ENCODE peak calls at places on chromosomes 3 and 15, in ten cellular contexts. P is WERI-Rb-1; N is transverse colon; C is fibroblast of lung; E is PC-9; B is right lobe of liver; I is CD8-positive, alpha-beta T cell; O is neuronal stem cell; A is effector memory CD4-positive, alpha-beta T cell; S is tibial artery. W is an unnamed sample.

GRCh38 chr15:22951031-22951380 is 29.2 kb downstream of the CYFIP1 start:
- DNase-seq in C (no peak), E (no peak), A (no peak), P (no peak), I (no peak), B (no peak), N (no peak), S (no peak), O (no peak), W (no peak)

GRCh38 chr15:89167267-89168176 is 53.9 kb downstream of the RLBP1 start:
- DNase-seq in N (no peak), C (peak), I (no peak), B (no peak), P (no peak), E (peak), O (no peak), S (peak), A (no peak), W (no peak)

GRCh38 chr3:165827883-165828282 is 9.3 kb downstream of the BCHE start:
- DNase-seq in A (no peak), I (no peak), E (no peak), B (no peak), O (no peak), P (no peak), C (no peak), N (no peak), S (no peak), W (no peak)

GRCh38 chr3:58164916-58165821 is 45.6 kb downstream of the DNASE1L3 start:
- DNase-seq in O (peak), A (no peak), E (no peak), N (no peak), S (no peak), B (no peak), I (no peak), P (no peak), C (no peak), W (peak)

GRCh38 chr3:38843898-38844297 is 27.9 kb upstream of the SCN10A start:
- DNase-seq in I (no peak), B (no peak), O (peak), N (no peak), P (no peak), E (no peak), A (no peak), C (peak), S (no peak), W (no peak)

GRCh38 chr3:36904641-36905040 is 40.2 kb downstream of the TRANK1 start:
- DNase-seq in C (peak), O (no peak), P (peak), S (no peak), A (no peak), N (no peak), I (no peak), E (no peak), B (peak), W (no peak)

GRCh38 chr3:56754753-56755365 is 46.9 kb downstream of the ARHGEF3 start:
- DNase-seq in I (peak), A (no peak), C (no peak), B (no peak), N (peak), P (no peak), O (no peak), S (no peak), E (no peak), W (no peak)

GRCh38 chr3:132421832-132422231 is 4.5 kb downstream of the DNAJC13 start:
- DNase-seq in N (no peak), P (no peak), A (no peak), O (no peak), S (no peak), C (peak), B (no peak), I (no peak), E (no peak), W (no peak)

GRCh38 chr3:43794776-43795175 is 104.0 kb downstream of the ABHD5 start:
- DNase-seq in O (no peak), N (no peak), P (no peak), I (no peak), A (no peak), B (no peak), S (no peak), C (peak), E (peak), W (no peak)

GRCh38 chr3:105414841-105415240 is 48.1 kb downstream of the ALCAM start:
- DNase-seq in P (no peak), I (no peak), E (no peak), O (no peak), S (no peak), A (no peak), N (no peak), C (peak), B (no peak), W (no peak)

GRCh38 chr15:42154576-42155355 is 1.7 kb downstream of the PLA2G4F start:
- DNase-seq in A (no peak), O (no peak), N (no peak), I (no peak), E (no peak), B (no peak), C (no peak), P (no peak), S (peak), W (no peak)

GRCh38 chr3:157073810-157074209 is 86.1 kb downstream of the CCNL1 start:
- DNase-seq in I (no peak), C (peak), O (no peak), S (no peak), B (no peak), A (no peak), P (no peak), N (no peak), E (peak), W (no peak)

GRCh38 chr3:185084883-185085282 is 68.0 kb downstream of the C3orf70 start:
- DNase-seq in I (no peak), E (no peak), P (peak), N (no peak), B (no peak), O (no peak), C (no peak), S (no peak), A (no peak), W (no peak)

GRCh38 chr3:101182734-101183133 is 137.6 kb downstream of the IMPG2 start:
- DNase-seq in S (no peak), P (no peak), C (peak), N (no peak), I (no peak), A (no peak), E (peak), O (no peak), B (no peak), W (no peak)

GRCh38 chr15:65055201-65055870 is 10.1 kb downstream of the SLC51B start:
- DNase-seq in B (peak), A (no peak), O (no peak), C (peak), S (peak), P (no peak), N (peak), I (no peak), E (peak), W (no peak)

GRCh38 chr3:42653560-42654330 is at the start of gene ZBTB47:
- DNase-seq in A (no peak), S (peak), I (no peak), O (no peak), E (no peak), C (peak), N (peak), B (no peak), P (no peak), W (peak)

GRCh38 chr3:127448161-127448561 is 142.4 kb downstream of the TPRA1 start:
- DNase-seq in P (no peak), B (peak), A (no peak), S (peak), E (no peak), I (no peak), O (no peak), N (no peak), C (no peak), W (no peak)

GRCh38 chr15:27070816-27071215 is 99.8 kb downstream of the GABRG3 start:
- DNase-seq in I (no peak), C (no peak), P (no peak), O (no peak), E (no peak), A (no peak), N (no peak), B (no peak), S (no peak), W (no peak)

GRCh38 chr15:22887157-22887951 is 48.9 kb downstream of the NIPA2 start:
- DNase-seq in B (no peak), E (no peak), S (no peak), C (peak), O (no peak), A (no peak), P (no peak), I (no peak), N (peak), W (no peak)

GRCh38 chr15:68818671-68819450 is 1.8 kb downstream of the ANP32A start:
- DNase-seq in S (peak), E (no peak), C (peak), O (peak), P (peak), B (peak), I (peak), A (no peak), N (peak), W (peak)

GRCh38 chr3:179694731-179695130 is 41.9 kb downstream of the USP13 start:
- DNase-seq in N (no peak), I (no peak), E (no peak), C (no peak), O (no peak), P (no peak), B (no peak), S (no peak), A (no peak), W (no peak)
- H3K27ac ChIP-seq in N (no peak), I (no peak), E (no peak), C (no peak), O (no peak), P (no peak), B (no peak), S (no peak), A (no peak), W (no peak)

GRCh38 chr15:90194655-90195054 is 6.5 kb upstream of the SEMA4B start:
- DNase-seq in I (no peak), E (no peak), P (no peak), S (no peak), N (no peak), B (no peak), C (no peak), A (no peak), O (no peak), W (no peak)
- H3K27ac ChIP-seq in I (no peak), E (no peak), P (peak), S (no peak), N (no peak), B (no peak), C (no peak), A (no peak), O (no peak), W (peak)

GRCh38 chr15:98941595-98942255 is 65.9 kb downstream of the PGPEP1L start:
- DNase-seq in N (no peak), I (no peak), P (no peak), C (no peak), B (no peak), O (no peak), A (no peak), S (no peak), E (peak), W (no peak)

GRCh38 chr15:98939311-98940080 is 68.1 kb downstream of the PGPEP1L start:
- DNase-seq in B (no peak), I (no peak), O (no peak), E (no peak), C (no peak), P (no peak), S (peak), A (no peak), N (no peak), W (no peak)

GRCh38 chr15:98946301-98947255 is 61.0 kb downstream of the PGPEP1L start:
- DNase-seq in N (no peak), C (peak), B (no peak), O (no peak), E (peak), I (no peak), S (peak), P (peak), A (no peak), W (peak)

GRCh38 chr15:98942966-98943584 is 64.5 kb downstream of the PGPEP1L start:
- DNase-seq in P (peak), A (no peak), C (no peak), N (no peak), E (no peak), S (no peak), B (no peak), I (no peak), O (no peak), W (no peak)

DNA sequence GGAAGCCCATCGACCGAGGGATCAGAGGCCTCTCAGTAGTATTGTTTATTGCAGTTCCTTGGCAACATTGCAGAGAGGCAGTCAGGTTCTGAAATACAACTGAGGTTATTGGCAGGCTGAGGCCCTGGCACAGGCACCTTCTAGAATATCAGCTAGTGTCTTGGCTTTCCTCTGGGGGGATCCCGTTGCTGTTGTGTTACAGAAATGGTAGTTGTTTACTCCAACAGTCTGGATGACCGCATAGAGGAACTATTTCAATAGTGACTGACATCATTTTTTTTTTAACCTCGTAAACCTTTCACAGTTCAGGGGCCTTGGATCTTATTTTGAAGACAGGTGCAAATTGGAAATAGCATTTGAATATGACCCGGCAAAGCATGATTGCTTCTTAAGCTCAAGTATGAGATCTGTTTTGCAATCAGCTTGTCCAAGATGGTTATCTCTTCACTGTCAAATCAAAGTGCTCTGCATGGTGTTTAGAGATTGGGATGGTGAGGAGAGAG is 63.9 kb downstream of the PGPEP1L start:
- DNase-seq in C (peak), N (peak), E (peak), O (no peak), I (no peak), S (no peak), B (no peak), P (no peak), A (no peak), W (no peak)
- H3K27ac ChIP-seq in C (peak), N (peak), E (no peak), O (no peak), I (no peak), S (peak), B (no peak), P (peak), A (no peak), W (no peak)

DNA sequence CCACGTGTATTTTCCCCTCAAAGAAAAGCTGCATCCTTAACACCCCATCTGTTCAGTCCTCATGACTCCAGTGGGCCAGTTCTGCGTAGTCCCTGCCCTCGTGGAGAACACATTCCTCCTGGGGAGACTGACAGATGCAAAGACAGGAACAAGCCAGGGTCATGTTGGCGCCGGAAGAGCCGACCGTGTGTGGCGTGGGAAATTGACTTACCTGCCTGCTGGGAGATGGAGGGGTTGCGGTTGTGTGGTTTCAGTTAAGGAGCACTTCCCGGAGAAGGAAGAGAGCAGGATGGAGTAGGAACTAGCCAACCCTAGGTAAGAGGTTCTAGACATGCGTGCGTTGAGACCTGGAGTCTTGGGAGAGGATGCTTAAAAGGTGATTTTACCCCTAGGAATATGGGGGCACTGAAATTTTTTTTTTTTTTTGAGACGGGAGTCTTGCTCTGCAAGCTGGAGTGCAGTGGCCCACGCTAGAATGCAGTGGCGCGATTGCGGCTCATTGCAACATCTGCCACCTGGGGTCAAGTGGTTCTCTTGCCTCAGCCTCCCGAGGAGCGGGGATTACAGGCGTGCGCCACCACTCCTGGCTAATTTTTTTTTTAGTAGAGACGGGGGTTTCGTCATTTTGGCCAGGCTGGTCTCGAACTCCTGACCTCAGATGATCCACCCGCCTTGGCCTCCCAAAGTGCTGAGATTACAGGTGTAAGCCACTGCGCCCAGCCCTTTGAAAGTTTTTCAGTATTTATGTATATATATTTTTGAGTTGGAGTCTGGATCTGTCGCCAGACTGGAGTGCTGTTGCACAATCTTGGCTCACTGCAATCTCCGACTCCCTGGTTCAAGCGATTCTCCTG is 1.4 kb downstream of the VHL start:
- DNase-seq in P (no peak), B (no peak), O (no peak), I (no peak), S (no peak), E (peak), C (peak), N (no peak), A (no peak), W (no peak)
- H3K27ac ChIP-seq in P (no peak), B (peak), O (no peak), I (no peak), S (peak), E (peak), C (no peak), N (peak), A (peak), W (no peak)

DNA sequence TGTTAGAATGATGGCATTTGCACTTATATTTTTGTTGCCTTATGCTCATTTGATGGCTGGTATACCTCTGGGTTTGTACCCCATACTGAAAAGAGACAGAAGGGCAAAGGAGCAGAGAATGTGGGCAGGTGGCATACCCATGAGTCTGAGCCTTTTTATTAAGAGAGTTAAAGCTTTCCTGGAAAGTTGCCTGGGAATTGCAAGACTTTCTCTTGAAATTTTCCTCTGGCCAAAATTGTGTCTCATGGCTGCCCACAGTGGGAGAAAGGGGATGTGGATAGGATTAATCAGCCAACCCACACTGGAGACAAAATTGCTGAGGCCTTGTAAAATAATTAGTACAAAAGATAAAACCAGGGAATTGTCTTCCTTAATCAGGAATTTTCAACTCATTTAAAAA is 8.2 kb upstream of the NMD3 start:
- DNase-seq in P (no peak), E (no peak), O (no peak), A (no peak), B (no peak), C (peak), S (no peak), I (no peak), N (no peak), W (no peak)
- H3K27ac ChIP-seq in P (no peak), E (no peak), O (no peak), A (no peak), B (no peak), C (no peak), S (no peak), I (no peak), N (no peak), W (no peak)

DNA sequence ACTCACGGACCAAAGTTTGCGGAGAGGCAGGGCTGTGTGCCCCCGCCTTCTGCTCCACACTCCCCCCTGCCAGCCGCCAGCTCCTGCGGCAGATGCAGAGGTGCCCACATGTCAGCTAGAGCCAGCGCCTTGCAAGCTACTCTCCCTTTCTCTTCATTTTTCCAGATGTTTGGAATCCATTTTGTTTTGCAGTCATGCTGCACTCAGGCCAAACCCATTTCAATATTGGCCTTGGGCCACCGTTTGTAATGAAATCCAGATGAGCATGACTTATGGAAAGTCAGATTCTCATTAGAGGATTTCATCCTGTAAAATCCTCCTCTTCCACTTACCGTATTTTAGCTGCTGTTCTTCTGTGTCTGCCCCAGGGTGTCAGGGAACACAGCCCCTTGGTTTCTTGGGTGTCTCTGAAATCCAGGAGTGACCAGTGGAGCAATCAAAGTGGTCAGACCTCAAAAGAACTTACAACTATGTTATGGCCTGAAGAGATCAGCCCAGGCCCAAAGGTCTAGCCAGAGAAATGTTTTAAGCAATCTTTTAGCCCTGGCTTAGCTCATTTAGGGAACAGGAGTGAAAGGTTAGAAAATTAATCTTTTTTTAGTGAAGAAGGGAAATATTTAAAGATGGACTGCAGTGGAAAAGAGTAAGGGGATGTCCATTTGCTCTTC is 65.8 kb downstream of the AAGAB start:
- DNase-seq in O (no peak), N (no peak), P (no peak), C (peak), B (no peak), I (no peak), E (no peak), A (no peak), S (peak), W (no peak)
- H3K27ac ChIP-seq in O (no peak), N (peak), P (no peak), C (peak), B (no peak), I (no peak), E (peak), A (no peak), S (peak), W (no peak)

GRCh38 chr3:140463401-140463800 is 214.5 kb upstream of the TRIM42 start:
- DNase-seq in S (no peak), B (no peak), I (no peak), N (no peak), E (no peak), O (no peak), P (no peak), A (no peak), C (no peak), W (no peak)
- H3K27ac ChIP-seq in S (no peak), B (no peak), I (no peak), N (no peak), E (no peak), O (no peak), P (no peak), A (no peak), C (no peak), W (no peak)

DNA sequence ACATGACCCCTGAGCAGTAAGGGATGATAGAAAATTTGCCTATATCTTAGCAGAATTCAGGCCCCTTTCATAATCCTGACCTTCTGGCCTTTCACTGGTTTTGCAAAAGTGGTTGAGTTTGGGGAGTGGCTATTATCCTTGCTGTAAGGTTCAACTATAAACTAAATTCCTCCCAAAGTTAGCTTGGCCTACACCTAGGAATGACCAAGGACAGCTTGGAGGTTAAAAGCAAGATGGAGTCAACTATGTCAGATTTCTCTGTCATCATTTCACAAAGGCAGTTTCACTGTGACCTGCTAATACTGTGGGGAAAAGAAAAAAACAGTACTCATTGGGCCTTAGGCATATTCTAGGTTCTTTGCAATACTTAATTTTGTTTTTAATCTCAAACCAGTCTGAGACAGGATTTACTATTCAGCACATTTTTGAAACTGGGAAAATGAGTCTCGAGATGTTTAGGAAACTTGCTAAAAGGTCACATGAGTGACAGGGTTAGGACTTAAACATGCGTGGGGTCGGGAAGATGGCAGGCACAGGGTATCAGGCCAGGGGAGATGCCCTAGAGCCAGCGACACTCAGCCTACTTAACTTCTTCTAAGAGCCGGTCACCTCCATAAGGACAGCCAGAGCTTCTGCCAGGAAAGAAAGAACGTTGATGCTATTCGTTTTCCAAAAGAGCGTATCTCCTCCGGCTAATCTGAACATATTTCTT is 58.1 kb downstream of the LIPC start:
- DNase-seq in N (no peak), O (no peak), B (no peak), S (no peak), P (no peak), E (no peak), I (no peak), C (no peak), A (no peak), W (no peak)
- H3K27ac ChIP-seq in N (no peak), O (no peak), B (no peak), S (no peak), P (no peak), E (no peak), I (no peak), C (no peak), A (no peak), W (no peak)

W was measured in pancreas.